ENCODE peak calls at places on chromosomes 6 and 20, in eight cellular contexts. W is neuronal stem cell; U is HuH-7.5; X is GM13976; K is NCI-H460; Q is RWPE1; B is activated T-helper 2 cell treated with anti-CD3 and anti-CD28 coated beads, Interferon-gamma antibody, Interleukin-2, Interleukin-4, amounts not matched to agents 10 μg/mL and 5 μg/mL and 100 μg/mL, durations not matched to agents 14 hours and 24 hours and 36 hours; F is nephron progenitor cell. N is an unnamed sample.
A peak's percentile ranks its signal among the peaks of the same experiment; 100 is the strongest.

GRCh38 chr6:143721642-143722041 is 43.9 kb downstream of the PHACTR2 start:
- DNase-seq in W (no peak), U (no peak), X (no peak), K (no peak), Q (no peak), B (no peak), F (no peak), N (no peak)

GRCh38 chr6:108735310-108735990 is 112.8 kb upstream of the ARMC2 start:
- DNase-seq in W (no peak), U (no peak), X (no peak), K (no peak), Q (no peak), B (no peak), F (no peak), N (no peak)

GRCh38 chr6:113137411-113137810 is 719.7 kb upstream of the MARCKS start:
- DNase-seq in W (no peak), U (no peak), X (no peak), K (no peak), Q (no peak), B (no peak), F (peak; percentile 45), N (no peak)

GRCh38 chr20:5886788-5887187 is 63.5 kb downstream of the TRMT6 start:
- DNase-seq in W (no peak), U (no peak), X (no peak), K (no peak), Q (no peak), B (no peak), F (no peak), N (no peak)

GRCh38 chr20:59662856-59663512 is 58.6 kb downstream of the PHACTR3 start:
- DNase-seq in W (no peak), U (no peak), X (no peak), K (no peak), Q (no peak), B (no peak), F (no peak), N (no peak)

GRCh38 chr20:3543901-3544507 is 73.2 kb downstream of the ATRN start:
- DNase-seq in W (no peak), U (no peak), X (no peak), K (no peak), Q (peak; percentile 92), B (no peak), F (no peak), N (no peak)

GRCh38 chr20:10661261-10661660 is 12.5 kb downstream of the JAG1 start:
- DNase-seq in W (no peak), U (no peak), X (no peak), K (no peak), Q (no peak), B (no peak), F (no peak), N (no peak)

GRCh38 chr6:131387706-131388455 is 185.1 kb upstream of the ARG1 start:
- DNase-seq in W (no peak), U (no peak), X (no peak), K (no peak), Q (no peak), B (no peak), F (no peak), N (no peak)

N was measured in HEK293T.